ENCODE peak calls at places on chromosomes 1 and 21, in ten cellular contexts. X is Calu3, Z is fibroblast of villous mesenchyme, H is AG04449, R is testis, A is GM06990, C is astrocyte of the spinal cord, W is sigmoid colon, Y is activated B cell treated with CpG ODN at 0.5 μM for 24 hours, M is neural progenitor cell. O is an unnamed sample.

GRCh38 chr1:153260980-153261792 is 1.7 kb downstream of the LORICRIN start:
- DNase-seq in A (no peak), R (peak; percentile 30), Y (peak; percentile 33), M (no peak), W (peak; percentile 69), Z (peak; percentile 4), C (peak; percentile 9), X (peak; percentile 21), H (no peak), O (peak; percentile 46)

GRCh38 chr1:115364044-115364775 is 26.2 kb upstream of the NGF start:
- DNase-seq in H (peak; percentile 77), C (peak; percentile 83), M (no peak), R (peak; percentile 19), Z (peak; percentile 56), X (no peak), W (no peak), Y (no peak), A (no peak), O (no peak)

GRCh38 chr1:40944841-40945430 is 34.6 kb upstream of the CTPS1 start:
- DNase-seq in R (peak; percentile 38), A (no peak), C (peak; percentile 22), X (peak; percentile 40), W (peak; percentile 86), Y (no peak), Z (peak; percentile 46), M (no peak), H (no peak), O (no peak)

GRCh38 chr1:151992345-151993083 is 1.1 kb downstream of the S100A10 start:
- DNase-seq in Z (peak; percentile 93), H (no peak), Y (no peak), M (peak; percentile 56), A (no peak), W (peak; percentile 92), R (peak; percentile 90), X (peak; percentile 96), C (peak; percentile 96), O (no peak)

GRCh38 chr1:41514381-41514780 is 29.9 kb upstream of the EDN2 start:
- DNase-seq in Y (no peak), Z (no peak), X (peak; percentile 80), H (no peak), R (no peak), M (no peak), C (no peak), A (no peak), W (no peak), O (no peak)

GRCh38 chr1:181985281-181985680 is 76.2 kb downstream of the ZNF648 start:
- DNase-seq in A (no peak), X (no peak), C (no peak), Y (no peak), M (no peak), H (no peak), W (no peak), R (no peak), Z (no peak), O (no peak)

GRCh38 chr21:31921079-31921478 is 48.3 kb downstream of the HUNK start:
- DNase-seq in M (no peak), W (no peak), X (no peak), R (no peak), Z (no peak), H (no peak), C (no peak), A (no peak), Y (no peak), O (no peak)

GRCh38 chr1:236687273-236687672 is 974 bp downstream of the ACTN2 start:
- DNase-seq in W (no peak), R (no peak), H (no peak), Y (no peak), X (no peak), A (no peak), Z (no peak), M (peak; percentile 43), C (no peak), O (no peak)

GRCh38 chr1:199226163-199226562 is 587.3 kb downstream of the PTPRC start:
- DNase-seq in M (no peak), A (peak; percentile 20), C (peak; percentile 59), H (no peak), Z (peak; percentile 38), Y (no peak), W (no peak), X (no peak), R (no peak), O (peak; percentile 19)

GRCh38 chr1:244836135-244836521 is 670 bp downstream of the COX20 start:
- DNase-seq in R (peak; percentile 37), X (peak; percentile 27), Z (peak; percentile 62), A (no peak), H (no peak), C (peak; percentile 55), Y (no peak), W (no peak), M (peak; percentile 27), O (peak; percentile 21)

GRCh38 chr1:217718873-217719272 is 87.7 kb downstream of the SPATA17 start:
- DNase-seq in W (no peak), Y (no peak), Z (peak; percentile 5), C (peak; percentile 42), X (peak; percentile 10), M (no peak), H (no peak), R (no peak), A (no peak), O (no peak)
- TF ChIP-seq CTCF in W (no peak), Y (no peak), Z (peak; percentile 17), C (peak; percentile 14), X (peak; percentile 14), M (no peak), H (no peak), R (no peak), A (no peak), O (no peak)

DNA sequence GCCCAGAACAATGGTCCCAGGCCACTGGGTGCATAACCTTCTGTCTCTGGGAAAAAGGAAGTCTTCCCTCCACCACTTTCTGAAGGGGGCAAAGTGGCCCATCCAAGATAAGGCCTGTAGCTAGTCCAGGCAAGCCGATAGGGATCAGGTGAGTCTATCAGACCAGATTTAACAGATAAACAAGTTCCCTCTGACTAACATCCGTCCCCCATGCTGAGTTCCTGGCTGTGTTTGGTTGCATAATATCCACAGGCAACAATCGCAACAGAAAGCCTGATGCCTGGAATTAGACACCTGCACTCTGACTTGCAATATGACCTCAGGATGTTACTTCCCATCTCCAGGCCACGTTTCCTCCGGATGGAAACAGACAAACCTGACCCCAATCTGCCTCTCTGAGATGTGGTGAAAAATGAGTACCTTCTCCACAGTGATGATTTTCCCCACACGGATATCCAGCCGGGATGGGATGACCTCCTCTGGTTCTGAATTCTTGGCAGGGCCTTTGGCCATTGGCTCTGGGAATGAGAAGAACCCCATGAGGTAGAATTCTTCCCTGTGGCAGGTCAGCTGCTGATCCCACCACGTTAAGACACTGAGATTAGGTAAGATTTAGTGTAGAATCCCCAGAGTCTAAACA is 36.4 kb downstream of the YARS1 start:
- DNase-seq in Y (no peak), W (no peak), Z (no peak), H (no peak), M (no peak), C (peak; percentile 47), A (no peak), R (no peak), X (no peak), O (no peak)
- TF ChIP-seq CTCF in Y (no peak), W (no peak), Z (no peak), H (no peak), M (no peak), C (no peak), A (no peak), R (no peak), X (no peak), O (no peak)

DNA sequence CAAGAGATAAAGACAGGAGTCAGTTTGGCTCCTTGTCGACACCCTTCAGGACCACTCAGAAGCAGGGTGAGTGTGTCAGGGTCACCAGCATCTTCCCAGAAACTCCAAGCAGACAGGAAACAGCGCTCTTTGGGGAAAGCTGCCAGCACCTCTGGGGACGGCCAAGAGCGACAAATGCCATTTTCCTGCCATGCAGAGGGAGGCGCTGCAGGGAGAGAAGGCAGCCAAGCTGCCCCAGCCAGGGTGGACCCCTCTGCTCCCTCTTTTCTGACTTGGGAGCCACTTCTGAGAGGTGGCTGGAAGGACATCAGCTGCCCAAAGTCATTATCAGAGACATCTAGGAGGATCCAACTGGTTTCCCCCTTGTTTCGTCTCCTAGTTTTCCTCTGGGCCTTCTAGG is 29.0 kb downstream of the SIM2 start:
- DNase-seq in W (peak; percentile 19), C (no peak), A (no peak), H (no peak), Y (no peak), X (no peak), R (no peak), M (peak; percentile 45), Z (no peak), O (no peak)
- TF ChIP-seq CTCF in W (no peak), C (no peak), A (no peak), H (no peak), Y (no peak), X (no peak), R (no peak), M (peak; percentile 44), Z (no peak), O (no peak)

GRCh38 chr1:228090613-228091081 is 8.1 kb downstream of the ARF1 start:
- DNase-seq in Y (peak; percentile 12), H (no peak), Z (peak; percentile 30), C (peak; percentile 26), X (no peak), A (no peak), R (no peak), M (no peak), W (peak; percentile 60), O (no peak)

GRCh38 chr1:228085287-228085926 is 2.9 kb downstream of the ARF1 start:
- DNase-seq in Z (peak; percentile 83), Y (no peak), W (no peak), M (peak; percentile 49), A (no peak), X (no peak), H (peak; percentile 57), C (peak; percentile 29), R (no peak), O (no peak)

GRCh38 chr1:228088586-228089498 is 6.3 kb downstream of the ARF1 start:
- DNase-seq in M (no peak), Y (no peak), A (no peak), R (no peak), X (no peak), W (peak; percentile 63), Z (peak; percentile 38), C (no peak), H (no peak), O (no peak)

GRCh38 chr1:228089520-228090380 is 7.2 kb downstream of the ARF1 start:
- DNase-seq in Y (peak; percentile 15), X (no peak), A (no peak), R (no peak), W (peak; percentile 55), Z (no peak), M (no peak), H (no peak), C (no peak), O (no peak)

DNA sequence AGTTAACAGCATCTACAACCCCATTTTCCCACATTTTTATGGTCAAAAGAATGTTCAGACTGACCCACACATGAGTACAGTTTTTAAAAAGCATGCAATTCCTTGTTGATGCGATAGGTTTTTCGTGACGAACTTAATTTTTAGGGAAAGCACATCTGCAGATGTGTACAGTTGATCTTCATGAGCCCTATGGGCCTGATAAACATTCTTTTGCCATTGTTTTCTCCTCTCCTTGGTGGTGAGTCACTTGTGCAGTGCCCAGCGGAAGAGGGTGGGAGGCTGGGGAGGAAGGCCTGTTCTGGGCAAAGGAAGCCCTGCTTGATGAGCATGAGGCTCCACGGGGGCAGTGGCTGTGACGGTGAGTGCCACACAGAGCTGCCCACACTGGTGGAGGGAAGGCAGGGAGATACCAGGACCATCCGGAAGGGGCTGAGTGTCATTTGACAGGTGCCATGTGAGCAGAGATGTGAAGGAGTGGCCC is 5.3 kb downstream of the ARF1 start:
- DNase-seq in C (peak; percentile 60), Y (no peak), X (peak; percentile 48), H (no peak), M (no peak), Z (peak; percentile 70), R (peak; percentile 38), W (peak; percentile 58), A (no peak), O (no peak)
- TF ChIP-seq CTCF in C (no peak), Y (no peak), X (no peak), H (no peak), M (no peak), Z (no peak), R (no peak), W (no peak), A (no peak), O (no peak)

O was measured in GM13977.